ENCODE peak calls at places on chromosomes 3 and 15, in five cellular contexts. Y is memory B cell, B is pons, D is foreskin fibroblast, K is EL. I is an unnamed sample.

GRCh38 chr3:51269466-51269865 is 115.6 kb upstream of the MANF start:
- DNase-seq in K (peak; percentile 7), D (peak; percentile 14), B (no peak), Y (no peak), I (peak; percentile 4)

GRCh38 chr3:105366302-105367062 is at the start of gene ALCAM:
- DNase-seq in K (peak; percentile 100), Y (peak; percentile 71), B (peak; percentile 98), D (peak; percentile 100), I (peak; percentile 98)

GRCh38 chr3:5229414-5229813 is 41.9 kb downstream of the EDEM1 start:
- DNase-seq in D (no peak), Y (no peak), K (no peak), B (no peak), I (no peak)

GRCh38 chr3:1235526-1236120 is 142.8 kb downstream of the CNTN6 start:
- DNase-seq in D (no peak), B (no peak), Y (no peak), K (no peak), I (no peak)

GRCh38 chr3:194344012-194344411 is 7.1 kb downstream of the CPN2 start:
- DNase-seq in D (peak; percentile 78), K (peak; percentile 66), Y (peak; percentile 78), B (peak; percentile 41), I (peak; percentile 85)

GRCh38 chr15:40340740-40341400 is at the start of gene CCDC9B:
- DNase-seq in D (peak; percentile 95), K (peak; percentile 89), B (peak; percentile 88), Y (no peak), I (peak; percentile 82)

GRCh38 chr3:4821975-4822374 is 157.3 kb upstream of the BHLHE40 start:
- DNase-seq in D (no peak), K (no peak), Y (no peak), B (no peak), I (no peak)

GRCh38 chr3:46946416-46946815 is 30.1 kb downstream of the CCDC12 start:
- DNase-seq in K (no peak), D (no peak), Y (no peak), B (no peak), I (no peak)

GRCh38 chr3:132343018-132343612 is 25.9 kb downstream of the ACP3 start:
- DNase-seq in Y (peak; percentile 15), D (peak; percentile 84), K (peak; percentile 44), B (peak; percentile 66), I (peak; percentile 78)

GRCh38 chr15:29039466-29040366 is 153.9 kb downstream of the APBA2 start:
- DNase-seq in K (no peak), Y (no peak), D (no peak), B (no peak), I (no peak)

GRCh38 chr3:141122455-141123030 is 71.4 kb downstream of the SPSB4 start:
- DNase-seq in D (no peak), Y (no peak), B (no peak), K (no peak), I (no peak)

GRCh38 chr3:154059798-154060197 is 61.4 kb upstream of the ARHGEF26 start:
- DNase-seq in K (no peak), D (no peak), Y (no peak), B (no peak), I (no peak)

GRCh38 chr3:60697132-60697531 is 554.1 kb downstream of the FHIT start:
- DNase-seq in D (no peak), B (no peak), Y (no peak), K (no peak), I (no peak)

GRCh38 chr15:46111730-46112129 is 476.9 kb downstream of the SQOR start:
- DNase-seq in B (no peak), D (no peak), K (no peak), Y (no peak), I (no peak)

GRCh38 chr3:77081240-77081661 is 41.4 kb downstream of the ROBO2 start:
- DNase-seq in K (peak; percentile 4), Y (no peak), D (peak; percentile 93), B (peak; percentile 6), I (peak; percentile 75)

GRCh38 chr3:134197681-134198261 is 52.9 kb downstream of the RYK start:
- DNase-seq in Y (no peak), K (peak; percentile 66), B (peak; percentile 71), D (peak; percentile 83), I (peak; percentile 73)

GRCh38 chr3:37183375-37183831 is 9.0 kb upstream of the LRRFIP2 start:
- DNase-seq in Y (no peak), B (peak; percentile 93), D (peak; percentile 95), K (peak; percentile 95), I (no peak)

GRCh38 chr3:134874737-134875413 is 79.8 kb downstream of the EPHB1 start:
- DNase-seq in K (no peak), B (no peak), Y (no peak), D (no peak), I (no peak)

GRCh38 chr3:66402596-66403267 is 98.1 kb downstream of the LRIG1 start:
- DNase-seq in K (no peak), Y (no peak), D (peak; percentile 19), B (no peak), I (no peak)

GRCh38 chr3:190718691-190719090 is 143.8 kb downstream of the GMNC start:
- DNase-seq in B (no peak), Y (no peak), K (peak; percentile 75), D (peak; percentile 18), I (no peak)

GRCh38 chr3:99925584-99925983 is 107.9 kb downstream of the CMSS1 start:
- DNase-seq in K (peak; percentile 94), B (peak; percentile 33), D (peak; percentile 94), Y (no peak), I (peak; percentile 84)

GRCh38 chr3:29695201-29695904 is 414.5 kb downstream of the RBMS3 start:
- DNase-seq in B (no peak), D (peak; percentile 86), K (peak; percentile 65), Y (no peak), I (no peak)